ENCODE peak calls at places on chromosome 19, in eight cellular contexts. One of them, this sample, is unnamed.

GRCh38 chr19:51784922-51785690 is 9.9 kb upstream of the FPR3 start:
- DNase-seq in GM18507: no peak
- DNase-seq in SW480: peak
- DNase-seq in T-helper 2 cell: no peak
- DNase-seq in H54: no peak
- DNase-seq in heart right ventricle: peak
- DNase-seq in neuronal stem cell: no peak
- DNase-seq in stimulated activated CD4-positive, alpha-beta T cell treated with anti-CD3 and anti-CD28 coated beads, Interleukin-12 subunit alpha, Interleukin-12 subunit beta, amount 100 ng/mL, for 4 hours: peak
- DNase-seq in this sample: peak

GRCh38 chr19:7734220-7735203 is 2.6 kb upstream of the CLEC4G start:
- DNase-seq in neuronal stem cell: no peak
- DNase-seq in H54: no peak
- DNase-seq in SW480: no peak
- DNase-seq in T-helper 2 cell: no peak
- DNase-seq in stimulated activated CD4-positive, alpha-beta T cell treated with anti-CD3 and anti-CD28 coated beads, Interleukin-12 subunit alpha, Interleukin-12 subunit beta, amount 100 ng/mL, for 4 hours: no peak
- DNase-seq in GM18507: no peak
- DNase-seq in heart right ventricle: no peak
- DNase-seq in this sample: no peak

GRCh38 chr19:16402076-16402475 is 69.7 kb downstream of the EPS15L1 start:
- DNase-seq in H54: no peak
- DNase-seq in SW480: no peak
- DNase-seq in GM18507: no peak
- DNase-seq in heart right ventricle: no peak
- DNase-seq in neuronal stem cell: no peak
- DNase-seq in stimulated activated CD4-positive, alpha-beta T cell treated with anti-CD3 and anti-CD28 coated beads, Interleukin-12 subunit alpha, Interleukin-12 subunit beta, amount 100 ng/mL, for 4 hours: no peak
- DNase-seq in T-helper 2 cell: no peak
- DNase-seq in this sample: no peak

GRCh38 chr19:11410682-11411081 is 8.4 kb downstream of the RGL3 start:
- DNase-seq in T-helper 2 cell: no peak
- DNase-seq in SW480: peak
- DNase-seq in GM18507: no peak
- DNase-seq in neuronal stem cell: no peak
- DNase-seq in stimulated activated CD4-positive, alpha-beta T cell treated with anti-CD3 and anti-CD28 coated beads, Interleukin-12 subunit alpha, Interleukin-12 subunit beta, amount 100 ng/mL, for 4 hours: no peak
- DNase-seq in H54: peak
- DNase-seq in heart right ventricle: no peak
- DNase-seq in this sample: no peak

GRCh38 chr19:52307275-52307674 is 10.3 kb downstream of the ZNF480 start:
- DNase-seq in SW480: no peak
- DNase-seq in H54: no peak
- DNase-seq in stimulated activated CD4-positive, alpha-beta T cell treated with anti-CD3 and anti-CD28 coated beads, Interleukin-12 subunit alpha, Interleukin-12 subunit beta, amount 100 ng/mL, for 4 hours: no peak
- DNase-seq in T-helper 2 cell: no peak
- DNase-seq in neuronal stem cell: peak
- DNase-seq in GM18507: no peak
- DNase-seq in heart right ventricle: no peak
- DNase-seq in this sample: no peak

GRCh38 chr19:35340431-35340830 is 7.3 kb upstream of the FFAR1 start:
- DNase-seq in H54: no peak
- DNase-seq in stimulated activated CD4-positive, alpha-beta T cell treated with anti-CD3 and anti-CD28 coated beads, Interleukin-12 subunit alpha, Interleukin-12 subunit beta, amount 100 ng/mL, for 4 hours: no peak
- DNase-seq in GM18507: no peak
- DNase-seq in SW480: no peak
- DNase-seq in heart right ventricle: no peak
- DNase-seq in neuronal stem cell: no peak
- DNase-seq in T-helper 2 cell: no peak
- DNase-seq in this sample: no peak

GRCh38 chr19:45767881-45768643 is 990 bp downstream of the SIX5 start:
- DNase-seq in T-helper 2 cell: no peak
- DNase-seq in SW480: peak
- DNase-seq in H54: peak
- DNase-seq in heart right ventricle: peak
- DNase-seq in neuronal stem cell: peak
- DNase-seq in GM18507: no peak
- DNase-seq in stimulated activated CD4-positive, alpha-beta T cell treated with anti-CD3 and anti-CD28 coated beads, Interleukin-12 subunit alpha, Interleukin-12 subunit beta, amount 100 ng/mL, for 4 hours: no peak
- DNase-seq in this sample: peak

GRCh38 chr19:3778104-3778867 is 6.3 kb upstream of the RAX2 start:
- DNase-seq in heart right ventricle: no peak
- DNase-seq in H54: no peak
- DNase-seq in neuronal stem cell: no peak
- DNase-seq in GM18507: no peak
- DNase-seq in SW480: no peak
- DNase-seq in T-helper 2 cell: no peak
- DNase-seq in stimulated activated CD4-positive, alpha-beta T cell treated with anti-CD3 and anti-CD28 coated beads, Interleukin-12 subunit alpha, Interleukin-12 subunit beta, amount 100 ng/mL, for 4 hours: no peak
- DNase-seq in this sample: no peak

GRCh38 chr19:13420780-13421179 is 85.5 kb downstream of the CACNA1A start:
- DNase-seq in stimulated activated CD4-positive, alpha-beta T cell treated with anti-CD3 and anti-CD28 coated beads, Interleukin-12 subunit alpha, Interleukin-12 subunit beta, amount 100 ng/mL, for 4 hours: no peak
- DNase-seq in heart right ventricle: no peak
- DNase-seq in SW480: no peak
- DNase-seq in H54: no peak
- DNase-seq in neuronal stem cell: no peak
- DNase-seq in GM18507: no peak
- DNase-seq in T-helper 2 cell: no peak
- DNase-seq in this sample: no peak

GRCh38 chr19:54650108-54650666 is 12.6 kb upstream of the LILRB4 start:
- DNase-seq in GM18507: no peak
- DNase-seq in heart right ventricle: no peak
- DNase-seq in neuronal stem cell: no peak
- DNase-seq in SW480: peak
- DNase-seq in H54: peak
- DNase-seq in T-helper 2 cell: no peak
- DNase-seq in stimulated activated CD4-positive, alpha-beta T cell treated with anti-CD3 and anti-CD28 coated beads, Interleukin-12 subunit alpha, Interleukin-12 subunit beta, amount 100 ng/mL, for 4 hours: no peak
- DNase-seq in this sample: no peak

GRCh38 chr19:41325947-41326706 is 16.2 kb downstream of the CCDC97 start:
- DNase-seq in neuronal stem cell: no peak
- DNase-seq in SW480: peak
- DNase-seq in GM18507: peak
- DNase-seq in T-helper 2 cell: no peak
- DNase-seq in H54: no peak
- DNase-seq in heart right ventricle: peak
- DNase-seq in stimulated activated CD4-positive, alpha-beta T cell treated with anti-CD3 and anti-CD28 coated beads, Interleukin-12 subunit alpha, Interleukin-12 subunit beta, amount 100 ng/mL, for 4 hours: no peak
- DNase-seq in this sample: no peak

GRCh38 chr19:1172353-1173159 is 1.5 kb downstream of the SBNO2 start:
- DNase-seq in neuronal stem cell: no peak
- DNase-seq in heart right ventricle: peak
- DNase-seq in stimulated activated CD4-positive, alpha-beta T cell treated with anti-CD3 and anti-CD28 coated beads, Interleukin-12 subunit alpha, Interleukin-12 subunit beta, amount 100 ng/mL, for 4 hours: no peak
- DNase-seq in GM18507: no peak
- DNase-seq in SW480: peak
- DNase-seq in H54: no peak
- DNase-seq in T-helper 2 cell: no peak
- DNase-seq in this sample: no peak

GRCh38 chr19:17026041-17026658 is 460 bp downstream of the CPAMD8 start:
- DNase-seq in H54: no peak
- DNase-seq in neuronal stem cell: no peak
- DNase-seq in stimulated activated CD4-positive, alpha-beta T cell treated with anti-CD3 and anti-CD28 coated beads, Interleukin-12 subunit alpha, Interleukin-12 subunit beta, amount 100 ng/mL, for 4 hours: no peak
- DNase-seq in T-helper 2 cell: no peak
- DNase-seq in GM18507: no peak
- DNase-seq in SW480: no peak
- DNase-seq in heart right ventricle: no peak
- DNase-seq in this sample: no peak

GRCh38 chr19:46350029-46350757 is 3.3 kb downstream of the PPP5C start:
- DNase-seq in heart right ventricle: no peak
- DNase-seq in H54: no peak
- DNase-seq in stimulated activated CD4-positive, alpha-beta T cell treated with anti-CD3 and anti-CD28 coated beads, Interleukin-12 subunit alpha, Interleukin-12 subunit beta, amount 100 ng/mL, for 4 hours: no peak
- DNase-seq in GM18507: no peak
- DNase-seq in T-helper 2 cell: no peak
- DNase-seq in neuronal stem cell: no peak
- DNase-seq in SW480: no peak
- DNase-seq in this sample: no peak

GRCh38 chr19:15173746-15174404 is 26.9 kb downstream of the NOTCH3 start:
- DNase-seq in T-helper 2 cell: no peak
- DNase-seq in stimulated activated CD4-positive, alpha-beta T cell treated with anti-CD3 and anti-CD28 coated beads, Interleukin-12 subunit alpha, Interleukin-12 subunit beta, amount 100 ng/mL, for 4 hours: no peak
- DNase-seq in H54: peak
- DNase-seq in SW480: no peak
- DNase-seq in neuronal stem cell: no peak
- DNase-seq in GM18507: no peak
- DNase-seq in heart right ventricle: no peak
- DNase-seq in this sample: no peak